ENCODE peak calls at places on chromosome 2, in six cellular contexts. H, W, V, O, Y and T are unnamed samples. For H3K27me3, the result is how much of the 10 kb centered on the place peaks cover.

GRCh38 chr2:120237491-120237902 is 14.3 kb upstream of the TMEM185B start:
- DNase-seq in H (no peak), W (peak), V (peak), O (no peak), Y (peak), T (peak)

GRCh38 chr2:160221391-160222276 is 21.6 kb upstream of the ITGB6 start:
- DNase-seq in H (no peak), W (no peak), V (no peak), O (no peak), Y (peak), T (peak)

GRCh38 chr2:234911271-234911670 is 40.5 kb upstream of the SH3BP4 start:
- DNase-seq in H (no peak), W (no peak), V (no peak), O (no peak), Y (no peak), T (peak)

GRCh38 chr2:151716721-151717120 is 17.6 kb downstream of the NEB start:
- DNase-seq in H (no peak), W (no peak), V (no peak), O (no peak), Y (no peak), T (no peak)

GRCh38 chr2:3421541-3421940 is 42.0 kb downstream of the TRAPPC12 start:
- DNase-seq in H (no peak), W (no peak), V (no peak), O (no peak), Y (no peak), T (no peak)

GRCh38 chr2:117801826-117802225 is 12.7 kb upstream of the DDX18 start:
- DNase-seq in H (no peak), W (no peak), V (no peak), O (no peak), Y (no peak), T (peak)

GRCh38 chr2:5782103-5782502 is 89.9 kb downstream of the SOX11 start:
- DNase-seq in H (no peak), W (no peak), V (no peak), O (no peak), Y (no peak), T (no peak)

GRCh38 chr2:60503923-60504514 is 49.4 kb downstream of the BCL11A start:
- DNase-seq in H (no peak), W (no peak), V (no peak), O (no peak), Y (no peak), T (no peak)

GRCh38 chr2:108776475-108776874 is 10.1 kb upstream of the CCDC138 start:
- DNase-seq in H (no peak), W (no peak), V (no peak), O (peak), Y (no peak), T (no peak)

GRCh38 chr2:104872866-104873688 is 19.2 kb downstream of the POU3F3 start:
- DNase-seq in H (peak), W (peak), V (peak), O (peak), Y (peak), T (peak)

GRCh38 chr2:217398860-217399259 is 539.0 kb upstream of the TNP1 start:
- DNase-seq in H (peak), W (no peak), V (no peak), O (no peak), Y (no peak), T (no peak)

GRCh38 chr2:239706407-239706806 is 305.6 kb upstream of the HDAC4 start:
- DNase-seq in H (no peak), W (peak), V (no peak), O (no peak), Y (no peak), T (no peak)

GRCh38 chr2:224085246-224085645 is 46.2 kb upstream of the SERPINE2 start:
- DNase-seq in H (no peak), W (no peak), V (peak), O (no peak), Y (no peak), T (peak)

GRCh38 chr2:71462056-71462605 is 8.8 kb downstream of the DYSF start:
- DNase-seq in H (no peak), W (no peak), V (no peak), O (no peak), Y (no peak), T (no peak)

GRCh38 chr2:34241905-34242740 is 643.0 kb upstream of the FAM98A start:
- DNase-seq in H (no peak), W (peak), V (no peak), O (peak), Y (peak), T (no peak)

DNA sequence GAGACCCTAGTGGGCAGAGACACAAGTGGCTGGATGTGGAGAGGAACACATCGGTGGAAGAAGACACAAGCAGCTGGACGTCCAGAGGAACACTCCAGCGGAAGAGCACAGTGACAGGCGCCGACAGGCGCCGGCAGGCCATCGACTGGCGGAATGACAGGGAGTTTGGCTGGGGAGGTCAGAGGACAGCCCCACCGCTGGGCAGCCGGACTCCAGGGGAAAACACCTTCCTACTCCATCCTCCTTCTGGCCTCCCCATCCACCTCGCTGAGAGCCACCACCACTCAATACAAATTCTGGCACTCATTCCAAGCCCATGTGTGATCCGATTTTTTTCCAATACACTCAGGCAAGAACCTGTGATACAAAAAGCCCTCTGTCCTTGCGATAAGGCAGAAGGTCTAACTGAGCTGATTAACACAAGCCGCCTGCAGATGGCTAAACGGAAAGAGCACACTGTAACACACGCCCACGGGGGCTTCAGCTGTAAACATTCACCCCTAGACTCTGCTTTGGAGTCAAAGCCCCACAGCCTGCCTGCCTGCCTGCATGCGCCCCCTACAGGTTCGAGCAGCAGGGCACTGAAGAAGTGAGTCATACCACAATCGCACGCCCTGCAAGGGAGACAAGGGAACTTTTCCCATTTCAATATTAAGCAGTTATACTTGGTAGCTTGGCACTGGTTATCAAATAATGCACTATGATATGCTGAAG is 50.2 kb upstream of the LRP1B start:
- DNase-seq in H (no peak), W (peak), V (peak), O (no peak), Y (peak), T (peak)
- TF ChIP-seq CTCF in H (peak), W (peak), V (peak), O (no peak), Y (peak), T (peak)

DNA sequence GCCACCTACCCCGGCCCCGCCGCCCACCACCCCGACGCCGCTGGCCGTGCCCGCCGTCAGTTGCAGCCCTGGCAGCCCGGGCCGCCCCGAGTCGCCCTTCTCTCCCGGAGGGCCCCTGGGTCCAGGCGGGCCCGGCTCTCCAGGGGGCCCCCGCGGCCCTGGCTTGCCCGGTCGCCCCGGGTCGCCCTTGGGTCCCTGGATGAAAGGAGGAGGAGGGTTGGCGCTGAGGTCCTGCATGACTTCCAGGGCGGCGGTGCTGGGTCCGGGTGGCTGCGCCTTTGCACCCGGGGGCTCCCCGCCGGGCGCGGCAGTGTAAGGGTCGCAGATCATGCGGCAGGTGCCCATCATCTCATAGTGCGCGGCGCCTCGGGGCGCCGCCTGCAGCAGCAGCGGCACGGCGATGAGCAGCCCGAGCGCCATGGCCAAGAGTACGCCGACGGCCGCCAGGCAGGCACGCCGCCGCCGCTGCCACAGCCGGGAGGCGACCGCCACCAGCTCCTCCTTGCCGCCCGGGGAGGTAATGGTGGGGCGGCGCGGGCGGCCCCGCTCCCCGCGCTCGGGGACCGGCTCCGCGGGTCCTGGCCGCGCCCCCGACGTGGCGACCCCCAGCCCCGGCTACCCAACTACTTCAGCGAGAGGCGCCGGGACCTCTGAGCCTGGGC is 570 bp downstream of the C1QL2 start:
- DNase-seq in H (no peak), W (peak), V (no peak), O (no peak), Y (no peak), T (no peak)
- H3K27me3 ChIP-seq in H (under half), W (half or more), V (under half), O (under half), Y (half or more), T (under half)

GRCh38 chr2:95234286-95234785 is 27.0 kb downstream of the ZNF892 start:
- DNase-seq in H (no peak), W (no peak), V (no peak), O (no peak), Y (no peak), T (no peak)

GRCh38 chr2:95240556-95240955 is 33.2 kb downstream of the ZNF892 start:
- DNase-seq in H (no peak), W (no peak), V (no peak), O (no peak), Y (no peak), T (no peak)

GRCh38 chr2:95238131-95238530 is 30.8 kb downstream of the ZNF892 start:
- DNase-seq in H (no peak), W (no peak), V (no peak), O (no peak), Y (no peak), T (no peak)

GRCh38 chr2:95234806-95235205 is 27.5 kb downstream of the ZNF892 start:
- DNase-seq in H (no peak), W (no peak), V (no peak), O (no peak), Y (no peak), T (no peak)

GRCh38 chr2:95240091-95240490 is 32.8 kb downstream of the ZNF892 start:
- DNase-seq in H (no peak), W (no peak), V (no peak), O (no peak), Y (no peak), T (peak)
- TF ChIP-seq EZH2phosphoT487 in H (no peak), W (no peak), V (no peak), O (no peak), Y (no peak), T (no peak)

GRCh38 chr2:219174801-219175200 is 1.9 kb downstream of the CNPPD1 start:
- DNase-seq in H (no peak), W (no peak), V (no peak), O (no peak), Y (no peak), T (no peak)

GRCh38 chr2:219177594-219178376 is at the start of gene RETREG2:
- DNase-seq in H (peak), W (peak), V (peak), O (peak), Y (peak), T (peak)

GRCh38 chr2:219175486-219175885 is 1.2 kb downstream of the CNPPD1 start:
- DNase-seq in H (no peak), W (no peak), V (no peak), O (no peak), Y (no peak), T (no peak)

GRCh38 chr2:219176818-219177593 is at the start of gene CNPPD1:
- DNase-seq in H (peak), W (peak), V (peak), O (peak), Y (peak), T (peak)

GRCh38 chr2:219175928-219176817 is 552 bp downstream of the CNPPD1 start:
- DNase-seq in H (peak), W (peak), V (no peak), O (peak), Y (peak), T (peak)
- TF ChIP-seq CTCF in H (peak), W (peak), V (no peak), O (no peak), Y (peak), T (no peak)

GRCh38 chr2:26583381-26583911 is 57.7 kb downstream of the CIB4 start:
- DNase-seq in H (peak), W (no peak), V (no peak), O (no peak), Y (no peak), T (no peak)
- H3K27me3 ChIP-seq in H (half or more), W (under half), V (under half), O (half or more), Y (under half), T (half or more)

GRCh38 chr2:240917009-240917683 is 11.0 kb downstream of the CROCC2 start:
- DNase-seq in H (no peak), W (no peak), V (no peak), O (no peak), Y (no peak), T (no peak)
- TF ChIP-seq EZH2phosphoT487 in H (no peak), W (no peak), V (no peak), O (no peak), Y (no peak), T (no peak)